ENCODE peak calls at places on chromosomes 4 and X, in eight cellular contexts. I, Q, C, Y, F, R, A and U are unnamed samples.
A peak's percentile ranks its signal among the peaks of the same experiment; 100 is the strongest.

GRCh38 chrX:118240359-118240758 is 105.5 kb upstream of the WDR44 start:
- DNase-seq in I (no peak), Q (no peak), C (no peak), Y (no peak), F (no peak), R (no peak), A (no peak), U (peak; percentile 6)

GRCh38 chrX:155745792-155746191 is 133.0 kb upstream of the TMLHE start:
- DNase-seq in I (no peak), Q (no peak), C (peak; percentile 66), Y (no peak), F (no peak), R (no peak), A (no peak), U (peak; percentile 41)

GRCh38 chrX:103488332-103488731 is 31.0 kb downstream of the RAB40A start:
- DNase-seq in I (no peak), Q (no peak), C (no peak), Y (no peak), F (no peak), R (no peak), A (no peak), U (peak; percentile 6)

GRCh38 chr4:2330119-2331042 is 68.5 kb upstream of the MXD4 start:
- DNase-seq in I (no peak), Q (no peak), C (no peak), Y (no peak), F (no peak), R (no peak), A (no peak), U (peak; percentile 71)

GRCh38 chr4:158758142-158758541 is 10.7 kb upstream of the FNIP2 start:
- DNase-seq in I (no peak), Q (no peak), C (no peak), Y (no peak), F (no peak), R (no peak), A (no peak), U (no peak)

GRCh38 chrX:23840674-23841073 is 57.7 kb downstream of the SAT1 start:
- DNase-seq in I (no peak), Q (no peak), C (no peak), Y (no peak), F (no peak), R (no peak), A (no peak), U (no peak)

GRCh38 chr4:159105761-159106243 is 2.9 kb downstream of the RAPGEF2 start:
- DNase-seq in I (no peak), Q (no peak), C (no peak), Y (no peak), F (no peak), R (no peak), A (no peak), U (peak; percentile 96)

GRCh38 chr4:26829018-26829417 is 31.6 kb upstream of the STIM2 start:
- DNase-seq in I (no peak), Q (no peak), C (no peak), Y (no peak), F (no peak), R (no peak), A (no peak), U (no peak)

DNA sequence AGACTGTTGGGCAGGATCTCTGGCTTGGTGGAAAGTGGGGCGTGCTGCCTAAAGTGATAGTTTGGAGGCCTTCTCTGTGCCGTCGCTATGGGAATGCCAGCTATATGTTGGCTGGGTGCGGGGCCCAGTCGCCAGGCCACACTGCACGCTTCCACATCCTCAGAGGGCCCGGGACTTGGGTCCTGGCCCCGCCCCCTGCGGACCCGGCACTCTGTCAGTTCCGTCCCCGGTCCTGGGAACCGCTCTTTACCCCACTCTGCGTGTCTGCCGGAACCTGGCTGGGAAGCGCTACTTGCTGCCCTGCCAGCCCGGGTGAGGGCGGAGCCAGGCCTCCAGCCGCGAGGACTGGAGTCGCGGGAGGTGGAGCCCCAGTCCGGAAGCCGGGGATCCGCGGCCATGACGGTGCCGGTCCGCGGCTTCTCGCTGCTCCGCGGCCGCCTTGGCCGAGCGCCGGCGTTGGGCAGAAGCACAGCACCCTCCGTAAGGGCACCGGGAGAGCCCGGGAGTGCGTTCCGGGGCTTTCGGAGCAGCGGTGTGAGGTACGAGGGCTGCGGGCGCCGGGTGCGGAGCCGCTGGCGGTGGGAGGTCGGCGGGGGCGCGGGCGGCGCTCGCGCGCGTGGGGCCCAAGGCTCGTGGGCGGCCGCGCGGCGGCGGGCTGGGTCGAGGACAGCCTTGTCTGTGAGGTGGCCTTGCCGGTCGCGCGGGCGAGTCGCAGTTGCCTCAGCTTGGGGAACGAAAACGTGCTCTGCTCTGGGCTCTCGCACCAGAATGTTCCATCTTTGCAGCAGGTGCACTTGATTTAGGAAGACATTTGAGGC is at the start of gene MTHFD2L:
- DNase-seq in I (peak; percentile 89), Q (peak; percentile 85), C (peak; percentile 94), Y (peak; percentile 78), F (peak; percentile 90), R (peak; percentile 86), A (peak; percentile 96), U (peak; percentile 96)
- TF ChIP-seq POLR2A in I (peak; percentile 49), Q (peak; percentile 87), C (peak; percentile 85), Y (no peak), F (peak; percentile 56), R (peak; percentile 97), A (peak; percentile 89), U (peak; percentile 88)

DNA sequence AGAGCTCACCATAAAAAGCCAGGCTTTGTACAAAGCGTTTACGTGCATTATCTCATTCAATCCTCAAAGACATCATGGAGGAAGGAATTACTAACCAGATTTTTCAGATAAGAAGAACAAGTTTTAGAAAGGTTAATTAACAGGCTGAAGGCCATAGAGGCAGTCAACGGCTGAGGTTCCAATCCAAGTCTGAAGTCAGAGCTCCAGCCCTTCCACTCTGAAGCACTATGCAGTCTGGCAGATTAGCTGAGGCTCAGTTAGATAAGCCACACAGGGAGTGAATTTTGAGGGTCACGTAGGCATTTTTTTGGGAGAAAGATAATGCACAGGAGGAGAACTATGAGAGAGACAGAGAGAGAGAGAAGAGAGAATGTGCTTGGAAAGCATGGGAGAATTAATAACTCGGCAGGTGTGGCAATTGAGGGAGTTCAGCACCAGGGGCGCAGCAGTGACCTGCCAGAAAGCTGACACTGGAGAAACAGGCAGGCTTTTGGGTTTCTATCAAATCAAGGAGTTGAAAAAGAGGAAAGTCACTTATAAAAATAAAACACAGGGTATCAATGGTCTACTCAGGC is 116.5 kb upstream of the NAP1L5 start:
- DNase-seq in I (no peak), Q (no peak), C (no peak), Y (no peak), F (no peak), R (no peak), A (no peak), U (no peak)
- TF ChIP-seq POLR2A in I (no peak), Q (no peak), C (no peak), Y (no peak), F (no peak), R (no peak), A (no peak), U (no peak)

DNA sequence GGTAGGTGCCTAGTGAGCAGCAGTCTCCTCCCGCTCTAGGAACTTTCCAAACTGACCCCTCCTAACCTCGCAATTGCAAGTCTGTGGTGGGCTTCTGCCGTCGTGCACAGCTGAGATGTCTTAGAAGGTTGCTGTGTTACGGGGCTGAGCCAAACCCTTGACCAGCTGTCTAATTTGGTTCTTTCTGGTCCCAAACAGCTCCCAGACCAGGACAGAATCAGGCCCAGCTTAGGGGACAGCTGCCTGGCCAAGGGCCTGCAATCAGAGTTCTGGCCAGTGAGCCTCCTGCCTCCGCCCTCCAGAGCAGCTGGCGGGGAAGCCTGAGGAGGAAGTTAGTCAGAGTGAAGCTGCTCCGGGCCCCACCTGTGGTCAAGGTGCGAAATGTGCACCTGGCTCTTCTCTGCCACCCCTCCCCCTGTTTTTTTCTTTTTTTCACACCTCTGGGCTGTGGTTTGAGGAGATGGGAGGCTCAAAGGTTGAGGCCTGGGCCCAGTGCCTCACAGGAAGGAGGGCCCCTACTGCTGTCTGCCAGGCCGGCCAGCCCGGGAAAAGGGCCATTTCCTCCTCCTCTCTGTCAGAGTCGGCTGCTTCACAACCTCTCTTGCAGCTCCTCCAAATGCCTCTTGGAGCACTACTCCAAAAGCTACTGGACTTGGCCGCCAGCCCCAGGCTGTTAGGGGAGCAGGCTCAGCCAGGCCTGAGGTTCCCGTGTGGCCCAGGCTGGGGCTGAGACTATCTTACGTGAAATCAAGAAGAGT is 4.2 kb upstream of the CXCR3 start:
- DNase-seq in I (peak; percentile 39), Q (no peak), C (peak; percentile 87), Y (peak; percentile 47), F (peak; percentile 54), R (no peak), A (peak; percentile 78), U (peak; percentile 67)
- TF ChIP-seq POLR2A in I (no peak), Q (no peak), C (peak; percentile 57), Y (no peak), F (no peak), R (no peak), A (no peak), U (no peak)

DNA sequence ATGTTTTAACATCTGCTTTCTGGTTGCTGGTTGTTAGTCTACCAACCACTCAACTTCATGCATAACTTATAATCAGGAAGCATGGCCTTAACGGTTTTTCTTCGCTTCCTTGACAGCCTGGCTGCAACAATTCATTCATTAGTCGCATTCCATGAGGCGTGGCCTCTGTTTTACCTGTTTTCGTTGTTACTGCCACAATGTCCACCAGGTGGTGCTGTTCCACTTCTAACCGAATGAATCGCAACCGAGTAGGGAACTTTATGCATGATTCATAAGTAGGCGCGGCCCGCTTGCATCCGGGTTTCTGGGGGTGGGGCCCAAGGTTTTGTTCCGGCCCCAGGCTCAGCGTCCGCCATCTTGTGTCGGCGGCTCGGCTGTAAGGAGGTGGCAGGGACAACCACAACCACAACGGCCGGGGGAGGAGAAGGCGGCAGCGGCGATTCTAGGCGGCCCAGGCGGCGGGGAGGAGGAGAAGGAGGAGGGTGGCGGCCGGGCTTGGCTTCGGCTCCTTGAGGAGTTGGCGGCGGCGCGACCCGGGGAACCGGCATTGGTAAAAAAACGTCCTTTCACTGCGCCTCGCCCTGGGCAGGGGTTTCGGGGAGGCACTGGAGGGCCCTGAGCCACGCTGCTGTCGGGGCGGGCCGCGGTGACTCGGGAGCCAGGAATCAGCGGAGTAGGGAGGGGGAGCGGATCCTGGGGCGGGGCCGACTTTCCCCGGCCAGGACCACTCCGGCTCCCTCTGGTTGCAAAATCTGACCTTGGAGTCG is at the start of gene UBA1:
- DNase-seq in I (peak; percentile 92), Q (no peak), C (peak; percentile 98), Y (peak; percentile 85), F (peak; percentile 97), R (peak; percentile 92), A (peak; percentile 99), U (peak; percentile 95)
- TF ChIP-seq POLR2A in I (peak; percentile 36), Q (no peak), C (peak; percentile 82), Y (peak; percentile 72), F (peak; percentile 68), R (peak; percentile 93), A (peak; percentile 88), U (peak; percentile 74)

DNA sequence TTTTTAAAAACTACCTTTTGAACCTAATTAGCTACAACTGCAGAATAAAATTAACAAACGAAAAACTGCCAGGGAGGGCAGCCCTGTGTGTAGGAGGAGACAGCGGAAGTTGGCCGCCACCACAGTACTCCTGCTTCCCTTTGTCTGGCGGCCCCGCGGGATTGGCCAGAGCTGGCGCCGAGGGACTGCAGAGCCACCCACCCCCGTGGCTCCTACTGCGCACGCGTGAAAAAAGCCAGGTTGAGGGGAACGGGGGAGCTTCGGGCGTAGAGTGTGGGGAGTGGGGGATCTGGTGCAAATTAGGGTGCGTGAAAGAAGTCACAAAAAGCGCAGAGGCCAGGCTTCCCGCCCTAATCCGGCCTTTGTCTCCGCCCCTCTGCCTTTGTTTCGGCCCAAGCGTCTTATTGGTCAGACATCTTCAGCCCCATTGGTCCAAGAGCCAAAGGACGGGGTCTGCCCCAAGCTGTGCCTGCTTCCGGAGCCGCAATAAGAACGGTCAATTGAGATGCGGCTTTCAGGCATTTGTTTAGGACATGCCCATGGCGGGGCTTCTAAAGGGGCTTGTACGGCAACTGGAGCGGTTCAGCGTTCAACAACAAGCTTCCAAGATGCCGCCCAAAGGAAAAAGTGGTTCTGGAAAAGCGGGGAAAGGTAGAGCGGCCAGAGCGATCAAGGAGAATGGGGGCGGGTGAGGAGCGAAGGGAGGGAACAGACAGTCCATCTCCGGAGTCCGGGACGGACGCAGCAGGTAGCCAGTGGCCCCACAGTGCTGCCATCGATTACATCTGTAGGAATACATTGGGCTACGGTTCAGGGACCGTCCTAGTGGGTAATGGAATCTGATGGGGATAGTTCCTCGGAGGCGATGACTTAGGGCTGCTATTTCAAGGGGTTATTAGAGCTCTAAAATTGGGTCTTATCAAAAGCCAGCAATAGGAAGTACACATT is at the start of gene PIN4:
- DNase-seq in I (peak; percentile 89), Q (peak; percentile 91), C (peak; percentile 90), Y (peak; percentile 65), F (peak; percentile 92), R (peak; percentile 79), A (peak; percentile 91), U (peak; percentile 97)
- TF ChIP-seq POLR2A in I (no peak), Q (peak; percentile 41), C (peak; percentile 51), Y (no peak), F (no peak), R (peak; percentile 55), A (no peak), U (no peak)